ENCODE peak calls at places on chromosomes 4 and X, in five cellular contexts. B is NCI-H1092; E is H4; N is activated CD8-positive, alpha-beta T cell treated with anti-CD3 and anti-CD28 coated beads, Interleukin-2, amount 10 ng/mL, durations not matched to agents 7 days and 5 days; I is esophagus squamous epithelium. S is an unnamed sample.
A peak's percentile ranks its signal among the peaks of the same experiment; 100 is the strongest.

GRCh38 chrX:37846558-37846933 is 825 bp downstream of the DYNLT3 start:
- DNase-seq in N (no peak), B (no peak), E (no peak), I (no peak), S (no peak)

GRCh38 chr4:41204400-41204978 is 9.9 kb downstream of the APBB2 start:
- DNase-seq in B (no peak), I (no peak), E (peak; percentile 56), N (no peak), S (no peak)

GRCh38 chr4:63717384-63717783 is 691.9 kb downstream of the TECRL start:
- DNase-seq in E (peak; percentile 23), B (no peak), I (no peak), N (no peak), S (no peak)

GRCh38 chrX:119696251-119696890 is 3.4 kb upstream of the SEPTIN6 start:
- DNase-seq in B (no peak), N (no peak), I (no peak), E (no peak), S (no peak)

GRCh38 chr4:128256539-128256938 is 31.1 kb downstream of the PGRMC2 start:
- DNase-seq in E (no peak), N (no peak), B (no peak), I (no peak), S (no peak)

GRCh38 chr4:14856076-14856926 is 146.0 kb upstream of the CPEB2 start:
- DNase-seq in N (peak; percentile 34), B (no peak), I (peak; percentile 12), E (peak; percentile 96), S (no peak)

GRCh38 chr4:2843909-2844584 is 403 bp downstream of the ADD1 start:
- DNase-seq in E (no peak), N (peak; percentile 42), I (no peak), B (no peak), S (no peak)

GRCh38 chr4:11106769-11107168 is 321.9 kb downstream of the HS3ST1 start:
- DNase-seq in I (no peak), B (no peak), N (no peak), E (no peak), S (no peak)

GRCh38 chr4:109649872-109650271 is 53.4 kb downstream of the CASP6 start:
- DNase-seq in B (no peak), E (no peak), I (no peak), N (peak; percentile 47), S (no peak)

GRCh38 chrX:142036111-142036510 is 132.4 kb downstream of the MAGEC1 start:
- DNase-seq in E (no peak), I (no peak), B (no peak), N (no peak), S (no peak)

GRCh38 chrX:68584221-68584620 is 63.2 kb upstream of the STARD8 start:
- DNase-seq in N (no peak), I (no peak), B (no peak), E (peak; percentile 21), S (no peak)

GRCh38 chr4:22991576-22991975 is 298.8 kb downstream of the GBA3 start:
- DNase-seq in I (no peak), E (no peak), B (no peak), N (no peak), S (no peak)

GRCh38 chr4:40283968-40284367 is 51.2 kb upstream of the CHRNA9 start:
- DNase-seq in N (peak; percentile 88), E (peak; percentile 93), I (no peak), B (no peak), S (peak; percentile 52)

GRCh38 chrX:15142084-15142715 is 127.7 kb downstream of the ASB9 start:
- DNase-seq in B (no peak), I (no peak), N (peak; percentile 21), E (peak; percentile 40), S (no peak)